ENCODE peak calls at places on chromosomes 6 and 20, in five cellular contexts. F, D, S, T and M are unnamed samples.

GRCh38 chr6:6556738-6557503 is 31.6 kb upstream of the LY86 start:
- DNase-seq in T (peak; percentile 53), F (peak; percentile 81), S (peak; percentile 23), D (no peak), M (peak; percentile 81)

GRCh38 chr6:158938811-158939254 is 61.2 kb downstream of the RSPH3 start:
- DNase-seq in T (no peak), S (no peak), F (peak; percentile 53), D (no peak), M (peak; percentile 64)

GRCh38 chr20:48797275-48797825 is 30.4 kb downstream of the PREX1 start:
- DNase-seq in D (no peak), T (no peak), S (no peak), F (no peak), M (no peak)

GRCh38 chr6:47168176-47168575 is 126.0 kb upstream of the ADGRF1 start:
- DNase-seq in D (no peak), S (no peak), T (peak; percentile 52), F (no peak), M (no peak)

GRCh38 chr6:153130515-153131036 is 506 bp downstream of the RGS17 start:
- DNase-seq in S (no peak), T (no peak), F (no peak), D (no peak), M (peak; percentile 32)

GRCh38 chr6:39228992-39229767 is at the start of gene KCNK5:
- DNase-seq in S (peak; percentile 80), D (no peak), F (peak; percentile 98), T (peak; percentile 13), M (peak; percentile 95)

GRCh38 chr6:20770776-20771175 is 236.5 kb downstream of the CDKAL1 start:
- DNase-seq in F (no peak), T (no peak), S (no peak), D (no peak), M (no peak)

GRCh38 chr6:6915813-6916547 is 191.8 kb upstream of the RREB1 start:
- DNase-seq in D (no peak), F (no peak), S (no peak), T (no peak), M (no peak)

GRCh38 chr20:46167080-46167479 is 49.0 kb downstream of the CD40 start:
- DNase-seq in S (no peak), D (no peak), T (no peak), F (no peak), M (no peak)

GRCh38 chr6:167750956-167751358 is 75.8 kb upstream of the AFDN start:
- DNase-seq in T (peak; percentile 77), D (no peak), S (no peak), F (no peak), M (peak; percentile 45)

GRCh38 chr6:130070747-130071146 is 52.4 kb downstream of the L3MBTL3 start:
- DNase-seq in F (no peak), T (no peak), D (no peak), S (no peak), M (no peak)

GRCh38 chr6:130070306-130070705 is 51.9 kb downstream of the L3MBTL3 start:
- DNase-seq in F (no peak), S (no peak), T (no peak), D (no peak), M (no peak)

GRCh38 chr6:130076512-130076911 is 58.1 kb downstream of the L3MBTL3 start:
- DNase-seq in F (no peak), T (peak; percentile 6), S (no peak), D (no peak), M (no peak)

GRCh38 chr6:130075879-130076278 is 57.5 kb downstream of the L3MBTL3 start:
- DNase-seq in T (no peak), S (no peak), D (no peak), F (no peak), M (no peak)
- TF ChIP-seq CREB1 in T (no peak), S (no peak), D (no peak), F (no peak), M (no peak)

DNA sequence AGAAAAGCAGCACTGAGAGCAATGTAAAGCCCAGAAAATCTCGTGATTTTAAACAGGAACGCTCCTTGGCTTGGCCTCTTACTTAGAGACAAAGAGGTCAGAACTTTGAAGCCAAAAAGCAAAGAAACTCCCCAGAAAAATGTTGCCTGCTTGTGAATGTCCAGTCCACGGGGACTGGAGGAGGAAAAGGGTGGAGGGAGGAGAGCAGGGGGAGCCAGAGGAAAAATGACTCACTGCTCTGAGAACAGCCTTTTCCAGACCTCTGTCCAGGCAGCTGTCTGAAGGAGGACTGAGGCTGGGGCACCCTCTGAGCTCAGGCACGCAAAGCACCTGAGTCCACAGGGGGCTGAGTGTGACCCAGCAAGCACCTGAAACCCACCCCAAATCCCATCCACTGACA is 64.7 kb downstream of the TRAM2 start:
- DNase-seq in D (no peak), F (peak; percentile 66), S (no peak), T (no peak), M (no peak)
- TF ChIP-seq POLR2AphosphoS5 in D (no peak), F (no peak), S (no peak), T (no peak), M (no peak)

GRCh38 chr6:45568626-45569025 is 190.9 kb upstream of the SUPT3H start:
- DNase-seq in S (no peak), T (no peak), F (no peak), D (no peak), M (no peak)
- TF ChIP-seq CREB1 in S (no peak), T (no peak), F (no peak), D (no peak), M (no peak)

GRCh38 chr6:151291145-151292055 is 51.6 kb downstream of the AKAP12 start:
- DNase-seq in F (no peak), S (no peak), T (no peak), D (no peak), M (no peak)
- TF ChIP-seq POLR2AphosphoS5 in F (no peak), S (no peak), T (no peak), D (no peak), M (no peak)

GRCh38 chr20:20548527-20549266 is 163.7 kb downstream of the RALGAPA2 start:
- DNase-seq in F (no peak), T (peak; percentile 85), D (no peak), S (no peak), M (no peak)

GRCh38 chr20:20547876-20548266 is 164.6 kb downstream of the RALGAPA2 start:
- DNase-seq in D (no peak), F (no peak), T (no peak), S (no peak), M (no peak)

GRCh38 chr20:20549267-20549612 is 163.2 kb downstream of the RALGAPA2 start:
- DNase-seq in S (no peak), F (no peak), T (no peak), D (no peak), M (no peak)

GRCh38 chr20:20551409-20551808 is 161.0 kb downstream of the RALGAPA2 start:
- DNase-seq in D (no peak), T (no peak), S (no peak), F (no peak), M (no peak)

DNA sequence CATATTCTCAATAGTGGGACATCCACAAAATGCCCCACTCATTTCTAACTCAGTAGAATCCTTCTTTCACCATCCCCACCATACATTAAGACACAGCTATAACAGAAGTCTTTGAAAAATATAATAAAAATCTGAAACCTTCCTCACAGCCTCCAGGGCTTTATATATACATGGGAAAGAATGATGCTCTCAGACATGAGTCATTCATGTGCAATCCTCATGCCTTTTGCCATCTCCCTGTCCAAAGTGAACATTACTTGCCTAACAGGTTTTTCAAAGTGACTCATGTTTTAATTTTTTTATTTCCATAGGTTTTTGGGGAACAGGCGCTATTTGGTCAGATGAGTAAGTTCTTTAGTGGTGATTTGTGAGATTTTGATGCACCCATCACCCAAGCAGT is 162.7 kb downstream of the RALGAPA2 start:
- DNase-seq in T (peak; percentile 31), F (no peak), D (no peak), S (no peak), M (no peak)
- TF ChIP-seq CREB1 in T (no peak), F (no peak), D (no peak), S (no peak), M (no peak)

GRCh38 chr20:54512694-54513093 is 37.3 kb downstream of the DOK5 start:
- DNase-seq in T (peak; percentile 31), F (no peak), D (no peak), S (no peak), M (no peak)

GRCh38 chr20:54515788-54516324 is 40.5 kb downstream of the DOK5 start:
- DNase-seq in D (no peak), S (no peak), F (no peak), T (no peak), M (no peak)

GRCh38 chr20:54510546-54511129 is 35.2 kb downstream of the DOK5 start:
- DNase-seq in D (no peak), S (no peak), F (no peak), T (no peak), M (peak; percentile 66)

DNA sequence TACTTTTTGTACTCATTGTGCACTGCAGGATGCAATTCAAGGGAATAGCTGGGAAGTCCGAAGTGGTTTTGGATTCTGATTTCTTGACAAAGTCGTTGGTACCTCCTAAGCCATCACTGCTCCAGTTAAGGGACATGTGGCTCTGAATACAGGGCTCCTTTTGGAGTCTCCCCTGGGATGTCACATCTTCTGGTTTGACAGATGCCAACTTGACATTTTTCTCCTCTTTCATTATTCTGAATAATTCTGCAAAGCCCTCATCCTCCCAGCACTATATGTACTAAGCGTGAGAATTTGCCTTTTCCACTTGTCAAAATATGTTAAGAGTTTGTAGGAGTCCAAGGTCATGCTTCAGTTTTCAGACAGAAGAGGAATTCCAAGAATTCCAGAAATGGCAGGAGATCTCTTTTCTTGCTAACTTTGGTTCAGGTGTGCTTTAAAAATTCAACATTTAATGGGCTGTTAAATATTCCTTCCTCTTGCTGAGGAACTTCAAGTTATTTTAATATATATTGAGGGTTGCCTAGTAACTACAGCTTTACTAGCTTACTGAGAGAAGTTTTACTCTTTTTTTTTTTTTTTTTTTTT is 38.7 kb downstream of the DOK5 start:
- DNase-seq in S (no peak), D (no peak), F (no peak), T (peak; percentile 34), M (peak; percentile 49)
- TF ChIP-seq POLR2AphosphoS5 in S (no peak), D (no peak), F (no peak), T (no peak), M (no peak)